ENCODE peak calls at places on chromosomes 6 and 20, in ten cellular contexts. F is foreskin melanocyte; D is lower lobe of right lung; S is right atrium auricular region; J is H7; T is psoas muscle; Q is heart right ventricle; H is stimulated activated CD4-positive, alpha-beta T cell treated with anti-CD3 and anti-CD28 coated beads, Interleukin-2, amount 100 ng/mL, for 48 hours; V is T1000; B is H9. L is an unnamed sample.

GRCh38 chr6:7624781-7625710 is 35.0 kb downstream of the SNRNP48 start:
- DNase-seq in F (peak; percentile 99), D (no peak), S (no peak), J (peak; percentile 51), T (no peak), Q (no peak), H (no peak), V (no peak), B (no peak), L (peak; percentile 35)

GRCh38 chr20:56428881-56429280 is 16.8 kb downstream of the CASS4 start:
- DNase-seq in F (no peak), D (no peak), S (no peak), J (no peak), T (no peak), Q (no peak), H (no peak), V (no peak), B (no peak), L (no peak)

GRCh38 chr20:58695084-58695722 is 2.6 kb downstream of the NPEPL1 start:
- DNase-seq in F (no peak), D (no peak), S (no peak), J (peak; percentile 64), T (no peak), Q (no peak), H (no peak), V (no peak), B (peak; percentile 38), L (no peak)

GRCh38 chr6:154515808-154516207 is 5.3 kb upstream of the CNKSR3 start:
- DNase-seq in F (no peak), D (no peak), S (no peak), J (no peak), T (no peak), Q (no peak), H (no peak), V (no peak), B (no peak), L (no peak)

GRCh38 chr6:163460307-163460782 is 45.8 kb downstream of the QKI start:
- DNase-seq in F (peak; percentile 84), D (no peak), S (no peak), J (no peak), T (no peak), Q (no peak), H (no peak), V (no peak), B (no peak), L (no peak)

GRCh38 chr6:136823128-136823660 is 802 bp downstream of the PEX7 start:
- DNase-seq in F (no peak), D (peak; percentile 47), S (no peak), J (no peak), T (peak; percentile 56), Q (no peak), H (peak; percentile 2), V (no peak), B (no peak), L (peak; percentile 5)

GRCh38 chr20:49276201-49276894 is 1.5 kb downstream of the ZNFX1 start:
- DNase-seq in F (no peak), D (no peak), S (no peak), J (no peak), T (no peak), Q (peak; percentile 53), H (no peak), V (no peak), B (no peak), L (no peak)

GRCh38 chr6:5403619-5404018 is 142.3 kb downstream of the FARS2 start:
- DNase-seq in F (no peak), D (no peak), S (no peak), J (no peak), T (no peak), Q (no peak), H (no peak), V (no peak), B (no peak), L (no peak)

GRCh38 chr6:140441256-140441655 is 1066.8 kb upstream of the CITED2 start:
- DNase-seq in F (peak; percentile 42), D (peak; percentile 46), S (peak; percentile 79), J (peak; percentile 5), T (peak; percentile 68), Q (peak; percentile 79), H (no peak), V (no peak), B (peak; percentile 49), L (peak; percentile 49)

GRCh38 chr6:33237731-33238130 is 29.4 kb downstream of the RING1 start:
- DNase-seq in F (no peak), D (no peak), S (no peak), J (no peak), T (no peak), Q (no peak), H (no peak), V (no peak), B (no peak), L (no peak)

GRCh38 chr20:46215913-46216707 is 92.2 kb downstream of the CDH22 start:
- DNase-seq in F (no peak), D (no peak), S (peak; percentile 65), J (peak; percentile 92), T (peak; percentile 17), Q (peak; percentile 26), H (no peak), V (peak; percentile 91), B (peak; percentile 91), L (no peak)

GRCh38 chr6:143333749-143334520 is 116.6 kb downstream of the ADAT2 start:
- DNase-seq in F (no peak), D (no peak), S (no peak), J (no peak), T (no peak), Q (no peak), H (no peak), V (no peak), B (no peak), L (no peak)

L was measured in neural crest cell.